ENCODE peak calls at places on chromosomes 13 and 19, in nine cellular contexts. H is smooth muscle cell of the brain vasculature; A is right cardiac atrium; Z is activated CD4-positive, alpha-beta T cell treated with anti-CD3 and anti-CD28 coated beads, Interleukin-2, amount 50 U/mL, for 24 hours; E is activated gamma-delta T cell treated with anti-CD3 and anti-CD28 coated beads, Interleukin-2, amount 50 U/mL, for 16 hours; W is stromal cell of bone marrow; G is kidney glomerular epithelial cell; L is NCI-H1092; B is M059J. P is an unnamed sample.

GRCh38 chr19:46546194-46546896 is 50.7 kb upstream of the PNMA8B start:
- DNase-seq in B (peak; percentile 61), G (no peak), H (peak; percentile 4), A (no peak), L (no peak), W (no peak), Z (no peak), E (no peak), P (peak; percentile 81)

GRCh38 chr19:6947745-6948144 is 60.4 kb downstream of the ADGRE1 start:
- DNase-seq in G (peak; percentile 40), E (no peak), A (no peak), W (peak; percentile 2), Z (peak; percentile 49), H (no peak), L (no peak), B (peak; percentile 86), P (peak; percentile 37)

GRCh38 chr19:2986951-2987491 is 9.7 kb downstream of the TLE6 start:
- DNase-seq in A (peak; percentile 79), B (no peak), G (no peak), W (no peak), Z (no peak), E (no peak), H (no peak), L (peak; percentile 82), P (no peak)

GRCh38 chr19:51695088-51695487 is 2.0 kb downstream of the SPACA6 start:
- DNase-seq in B (no peak), G (no peak), E (no peak), A (no peak), W (no peak), L (no peak), H (no peak), Z (no peak), P (no peak)

GRCh38 chr13:113176292-113176691 is 17.8 kb downstream of the PROZ start:
- DNase-seq in G (no peak), L (no peak), Z (no peak), H (no peak), B (no peak), A (no peak), W (no peak), E (peak; percentile 56), P (no peak)

GRCh38 chr13:73922728-73923393 is 211.3 kb downstream of the KLF12 start:
- DNase-seq in E (no peak), H (no peak), B (peak; percentile 45), G (peak; percentile 18), A (no peak), W (no peak), Z (no peak), L (no peak), P (peak; percentile 53)

GRCh38 chr13:98478134-98479129 is 98.5 kb downstream of the STK24 start:
- DNase-seq in A (no peak), E (no peak), W (no peak), H (no peak), Z (no peak), B (peak; percentile 83), G (peak; percentile 74), L (no peak), P (peak; percentile 89)

GRCh38 chr13:112774829-112775565 is 85.2 kb downstream of the ATP11A start:
- DNase-seq in Z (no peak), H (no peak), L (no peak), E (no peak), G (no peak), A (no peak), W (no peak), B (no peak), P (no peak)

GRCh38 chr19:40193587-40193849 is 2.3 kb downstream of the MAP3K10 start:
- DNase-seq in W (no peak), Z (no peak), G (no peak), B (no peak), E (no peak), A (no peak), L (no peak), H (no peak), P (no peak)

GRCh38 chr13:26497991-26498423 is 59.5 kb upstream of the WASF3 start:
- DNase-seq in W (peak; percentile 95), B (peak; percentile 69), A (no peak), H (no peak), L (no peak), Z (no peak), G (peak; percentile 3), E (no peak), P (no peak)

GRCh38 chr13:101053289-101053688 is 363.0 kb downstream of the NALCN start:
- DNase-seq in B (no peak), A (no peak), H (no peak), E (no peak), Z (no peak), G (no peak), L (no peak), W (no peak), P (peak; percentile 6)

GRCh38 chr13:48761256-48761655 is 107.5 kb downstream of the CYSLTR2 start:
- DNase-seq in E (no peak), Z (no peak), G (no peak), W (no peak), H (no peak), B (peak; percentile 22), L (no peak), A (no peak), P (no peak)

P was measured in renal cortical epithelial cell.